ENCODE peak calls at places on chromosome 1, in seven cellular contexts. One of them, this sample, is unnamed.

GRCh38 chr1:185645201-185645640 is 89.0 kb upstream of the HMCN1 start:
- DNase-seq in stimulated activated CD4-positive, alpha-beta T cell treated with anti-CD3 and anti-CD28 coated beads, Interleukin-1b, Interleukin-23, amount 100 ng/mL, for 24 hours: no peak
- DNase-seq in upper lobe of right lung: no peak
- DNase-seq in NCI-H2029 treated with DMSO at 0.1 percent for 48 hours: no peak
- DNase-seq in progenitor cell of endocrine pancreas: no peak
- DNase-seq in neuronal stem cell: no peak
- DNase-seq in heart left ventricle: no peak
- DNase-seq in this sample: no peak

GRCh38 chr1:235018161-235018560 is 110.5 kb downstream of the TOMM20 start:
- DNase-seq in stimulated activated CD4-positive, alpha-beta T cell treated with anti-CD3 and anti-CD28 coated beads, Interleukin-1b, Interleukin-23, amount 100 ng/mL, for 24 hours: no peak
- DNase-seq in upper lobe of right lung: no peak
- DNase-seq in NCI-H2029 treated with DMSO at 0.1 percent for 48 hours: no peak
- DNase-seq in progenitor cell of endocrine pancreas: no peak
- DNase-seq in neuronal stem cell: no peak
- DNase-seq in heart left ventricle: no peak
- DNase-seq in this sample: no peak

GRCh38 chr1:98086156-98086555 is 165.3 kb upstream of the DPYD start:
- DNase-seq in stimulated activated CD4-positive, alpha-beta T cell treated with anti-CD3 and anti-CD28 coated beads, Interleukin-1b, Interleukin-23, amount 100 ng/mL, for 24 hours: no peak
- DNase-seq in upper lobe of right lung: no peak
- DNase-seq in NCI-H2029 treated with DMSO at 0.1 percent for 48 hours: no peak
- DNase-seq in progenitor cell of endocrine pancreas: no peak
- DNase-seq in neuronal stem cell: no peak
- DNase-seq in heart left ventricle: no peak
- DNase-seq in this sample: no peak

GRCh38 chr1:85617582-85618237 is 37.1 kb downstream of the CCN1 start:
- DNase-seq in stimulated activated CD4-positive, alpha-beta T cell treated with anti-CD3 and anti-CD28 coated beads, Interleukin-1b, Interleukin-23, amount 100 ng/mL, for 24 hours: no peak
- DNase-seq in upper lobe of right lung: no peak
- DNase-seq in NCI-H2029 treated with DMSO at 0.1 percent for 48 hours: no peak
- DNase-seq in progenitor cell of endocrine pancreas: no peak
- DNase-seq in neuronal stem cell: no peak
- DNase-seq in heart left ventricle: no peak
- DNase-seq in this sample: no peak

GRCh38 chr1:39895096-39895495 is 6.6 kb downstream of the MYCL start:
- DNase-seq in stimulated activated CD4-positive, alpha-beta T cell treated with anti-CD3 and anti-CD28 coated beads, Interleukin-1b, Interleukin-23, amount 100 ng/mL, for 24 hours: no peak
- DNase-seq in upper lobe of right lung: no peak
- DNase-seq in NCI-H2029 treated with DMSO at 0.1 percent for 48 hours: peak
- DNase-seq in progenitor cell of endocrine pancreas: no peak
- DNase-seq in neuronal stem cell: no peak
- DNase-seq in heart left ventricle: no peak
- DNase-seq in this sample: no peak

GRCh38 chr1:208851376-208851775 is 607.2 kb upstream of the PLXNA2 start:
- DNase-seq in stimulated activated CD4-positive, alpha-beta T cell treated with anti-CD3 and anti-CD28 coated beads, Interleukin-1b, Interleukin-23, amount 100 ng/mL, for 24 hours: no peak
- DNase-seq in upper lobe of right lung: no peak
- DNase-seq in NCI-H2029 treated with DMSO at 0.1 percent for 48 hours: no peak
- DNase-seq in progenitor cell of endocrine pancreas: no peak
- DNase-seq in neuronal stem cell: no peak
- DNase-seq in heart left ventricle: no peak
- DNase-seq in this sample: no peak

GRCh38 chr1:184387871-184388670 is 1.2 kb downstream of the C1orf21 start:
- DNase-seq in stimulated activated CD4-positive, alpha-beta T cell treated with anti-CD3 and anti-CD28 coated beads, Interleukin-1b, Interleukin-23, amount 100 ng/mL, for 24 hours: no peak
- DNase-seq in upper lobe of right lung: peak
- DNase-seq in NCI-H2029 treated with DMSO at 0.1 percent for 48 hours: no peak
- DNase-seq in progenitor cell of endocrine pancreas: no peak
- DNase-seq in neuronal stem cell: no peak
- DNase-seq in heart left ventricle: peak
- DNase-seq in this sample: peak

GRCh38 chr1:207962716-207963428 is 51.9 kb upstream of the CD34 start:
- DNase-seq in stimulated activated CD4-positive, alpha-beta T cell treated with anti-CD3 and anti-CD28 coated beads, Interleukin-1b, Interleukin-23, amount 100 ng/mL, for 24 hours: no peak
- DNase-seq in upper lobe of right lung: no peak
- DNase-seq in NCI-H2029 treated with DMSO at 0.1 percent for 48 hours: no peak
- DNase-seq in progenitor cell of endocrine pancreas: no peak
- DNase-seq in neuronal stem cell: no peak
- DNase-seq in heart left ventricle: peak
- DNase-seq in this sample: peak

GRCh38 chr1:212291505-212292134 is 6.4 kb downstream of the PPP2R5A start:
- DNase-seq in stimulated activated CD4-positive, alpha-beta T cell treated with anti-CD3 and anti-CD28 coated beads, Interleukin-1b, Interleukin-23, amount 100 ng/mL, for 24 hours: no peak
- DNase-seq in upper lobe of right lung: no peak
- DNase-seq in NCI-H2029 treated with DMSO at 0.1 percent for 48 hours: peak
- DNase-seq in progenitor cell of endocrine pancreas: no peak
- DNase-seq in neuronal stem cell: peak
- DNase-seq in heart left ventricle: no peak
- DNase-seq in this sample: no peak

GRCh38 chr1:62271932-62272728 is 47.1 kb downstream of the KANK4 start:
- DNase-seq in stimulated activated CD4-positive, alpha-beta T cell treated with anti-CD3 and anti-CD28 coated beads, Interleukin-1b, Interleukin-23, amount 100 ng/mL, for 24 hours: peak
- DNase-seq in upper lobe of right lung: no peak
- DNase-seq in NCI-H2029 treated with DMSO at 0.1 percent for 48 hours: peak
- DNase-seq in progenitor cell of endocrine pancreas: no peak
- DNase-seq in neuronal stem cell: no peak
- DNase-seq in heart left ventricle: no peak
- DNase-seq in this sample: peak

GRCh38 chr1:179187043-179187442 is 42.4 kb downstream of the ABL2 start:
- DNase-seq in stimulated activated CD4-positive, alpha-beta T cell treated with anti-CD3 and anti-CD28 coated beads, Interleukin-1b, Interleukin-23, amount 100 ng/mL, for 24 hours: no peak
- DNase-seq in upper lobe of right lung: no peak
- DNase-seq in NCI-H2029 treated with DMSO at 0.1 percent for 48 hours: no peak
- DNase-seq in progenitor cell of endocrine pancreas: no peak
- DNase-seq in neuronal stem cell: no peak
- DNase-seq in heart left ventricle: no peak
- DNase-seq in this sample: no peak

GRCh38 chr1:156711011-156711817 is 5.8 kb upstream of the CRABP2 start:
- DNase-seq in stimulated activated CD4-positive, alpha-beta T cell treated with anti-CD3 and anti-CD28 coated beads, Interleukin-1b, Interleukin-23, amount 100 ng/mL, for 24 hours: no peak
- DNase-seq in upper lobe of right lung: no peak
- DNase-seq in NCI-H2029 treated with DMSO at 0.1 percent for 48 hours: no peak
- DNase-seq in progenitor cell of endocrine pancreas: no peak
- DNase-seq in neuronal stem cell: no peak
- DNase-seq in heart left ventricle: no peak
- DNase-seq in this sample: no peak

GRCh38 chr1:207335695-207336363 is 14.4 kb downstream of the CD55 start:
- DNase-seq in stimulated activated CD4-positive, alpha-beta T cell treated with anti-CD3 and anti-CD28 coated beads, Interleukin-1b, Interleukin-23, amount 100 ng/mL, for 24 hours: no peak
- DNase-seq in upper lobe of right lung: no peak
- DNase-seq in NCI-H2029 treated with DMSO at 0.1 percent for 48 hours: no peak
- DNase-seq in progenitor cell of endocrine pancreas: no peak
- DNase-seq in neuronal stem cell: no peak
- DNase-seq in heart left ventricle: no peak
- DNase-seq in this sample: no peak

GRCh38 chr1:10598088-10598712 is 123.5 kb downstream of the PEX14 start:
- DNase-seq in stimulated activated CD4-positive, alpha-beta T cell treated with anti-CD3 and anti-CD28 coated beads, Interleukin-1b, Interleukin-23, amount 100 ng/mL, for 24 hours: no peak
- DNase-seq in upper lobe of right lung: no peak
- DNase-seq in NCI-H2029 treated with DMSO at 0.1 percent for 48 hours: peak
- DNase-seq in progenitor cell of endocrine pancreas: no peak
- DNase-seq in neuronal stem cell: no peak
- DNase-seq in heart left ventricle: no peak
- DNase-seq in this sample: no peak

GRCh38 chr1:76764638-76765572 is 102.4 kb upstream of the ST6GALNAC5 start:
- DNase-seq in stimulated activated CD4-positive, alpha-beta T cell treated with anti-CD3 and anti-CD28 coated beads, Interleukin-1b, Interleukin-23, amount 100 ng/mL, for 24 hours: no peak
- DNase-seq in upper lobe of right lung: no peak
- DNase-seq in NCI-H2029 treated with DMSO at 0.1 percent for 48 hours: peak
- DNase-seq in progenitor cell of endocrine pancreas: no peak
- DNase-seq in neuronal stem cell: no peak
- DNase-seq in heart left ventricle: no peak
- DNase-seq in this sample: no peak

GRCh38 chr1:46008585-46008984 is 123.8 kb downstream of the PIK3R3 start:
- DNase-seq in stimulated activated CD4-positive, alpha-beta T cell treated with anti-CD3 and anti-CD28 coated beads, Interleukin-1b, Interleukin-23, amount 100 ng/mL, for 24 hours: no peak
- DNase-seq in upper lobe of right lung: no peak
- DNase-seq in NCI-H2029 treated with DMSO at 0.1 percent for 48 hours: no peak
- DNase-seq in progenitor cell of endocrine pancreas: no peak
- DNase-seq in neuronal stem cell: no peak
- DNase-seq in heart left ventricle: no peak
- DNase-seq in this sample: no peak

GRCh38 chr1:10195570-10195969 is 14.8 kb upstream of the KIF1B start:
- DNase-seq in stimulated activated CD4-positive, alpha-beta T cell treated with anti-CD3 and anti-CD28 coated beads, Interleukin-1b, Interleukin-23, amount 100 ng/mL, for 24 hours: no peak
- DNase-seq in upper lobe of right lung: no peak
- DNase-seq in NCI-H2029 treated with DMSO at 0.1 percent for 48 hours: no peak
- DNase-seq in progenitor cell of endocrine pancreas: no peak
- DNase-seq in neuronal stem cell: no peak
- DNase-seq in heart left ventricle: no peak
- DNase-seq in this sample: no peak

GRCh38 chr1:89489037-89489729 is 35.4 kb upstream of the LRRC8B start:
- DNase-seq in stimulated activated CD4-positive, alpha-beta T cell treated with anti-CD3 and anti-CD28 coated beads, Interleukin-1b, Interleukin-23, amount 100 ng/mL, for 24 hours: no peak
- DNase-seq in upper lobe of right lung: no peak
- DNase-seq in NCI-H2029 treated with DMSO at 0.1 percent for 48 hours: no peak
- DNase-seq in progenitor cell of endocrine pancreas: no peak
- DNase-seq in neuronal stem cell: no peak
- DNase-seq in heart left ventricle: no peak
- DNase-seq in this sample: no peak

This sample was measured in activated naive CD8-positive, alpha-beta T cell treated with anti-CD3 and anti-CD28 coated beads, Interleukin-2, amount 50 U/mL, for 24 hours.